ENCODE peak calls at places on chromosomes 12 and 14, in five cellular contexts. Z is neural progenitor cell, C is spleen, R is BJ, S is foreskin fibroblast. Y is an unnamed sample.

GRCh38 chr12:6265038-6265405 is 45.5 kb upstream of the PLEKHG6 start:
- DNase-seq in Z (no peak), C (no peak), R (no peak), S (no peak), Y (no peak)

GRCh38 chr14:75156901-75157300 is 19.5 kb downstream of the TMED10 start:
- DNase-seq in Z (no peak), C (no peak), R (no peak), S (no peak), Y (no peak)

GRCh38 chr12:47978598-47978873 is 15.1 kb downstream of the TMEM106C start:
- DNase-seq in Z (no peak), C (no peak), R (no peak), S (no peak), Y (no peak)

GRCh38 chr12:6688543-6688999 is 604 bp downstream of the ZNF384 start:
- DNase-seq in Z (no peak), C (peak), R (no peak), S (no peak), Y (peak)

GRCh38 chr12:92927055-92927435 is 2.0 kb downstream of the EEA1 start:
- DNase-seq in Z (peak), C (no peak), R (no peak), S (peak), Y (no peak)

GRCh38 chr14:50060871-50061663 is 55.3 kb downstream of the VCPKMT start:
- DNase-seq in Z (no peak), C (peak), R (peak), S (peak), Y (peak)

GRCh38 chr12:16027012-16027411 is 115.9 kb downstream of the DERA start:
- DNase-seq in Z (no peak), C (no peak), R (peak), S (peak), Y (no peak)

GRCh38 chr12:65182012-65182739 is 12.8 kb downstream of the LEMD3 start:
- DNase-seq in Z (no peak), C (no peak), R (no peak), S (no peak), Y (no peak)

GRCh38 chr12:5262885-5263284 is 169.0 kb upstream of the NTF3 start:
- DNase-seq in Z (no peak), C (no peak), R (no peak), S (no peak), Y (no peak)

GRCh38 chr12:128316981-128317526 is 50.1 kb downstream of the TMEM132C start:
- DNase-seq in Z (no peak), C (no peak), R (no peak), S (no peak), Y (no peak)

GRCh38 chr12:459430-460258 is at the start of gene B4GALNT3:
- DNase-seq in Z (peak), C (peak), R (no peak), S (peak), Y (peak)

DNA sequence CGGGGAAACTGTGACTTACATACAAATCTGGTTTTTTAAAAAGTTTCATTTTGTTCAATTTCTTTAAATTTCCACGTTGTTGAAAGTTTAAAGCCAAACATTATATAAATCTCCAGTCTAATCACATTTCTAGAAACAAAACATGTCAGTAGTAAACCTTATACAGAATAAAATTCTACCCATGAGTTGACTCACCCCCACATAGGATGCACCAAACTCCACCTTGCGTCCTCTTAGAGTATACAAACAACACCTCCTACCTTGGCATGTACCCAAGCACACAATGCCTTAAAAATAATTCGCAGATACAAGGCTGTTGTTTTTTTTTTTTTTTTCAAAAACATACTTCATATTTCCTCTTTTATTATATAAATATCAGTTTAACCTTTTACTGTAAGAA is 3.4 kb downstream of the FBXL14 start:
- DNase-seq in Z (peak), C (no peak), R (no peak), S (peak), Y (no peak)
- TF ChIP-seq CTCF in Z (peak), C (no peak), R (no peak), S (no peak), Y (no peak)

GRCh38 chr12:124405151-124405550 is 110.3 kb downstream of the RFLNA start:
- DNase-seq in Z (no peak), C (no peak), R (no peak), S (no peak), Y (no peak)

GRCh38 chr12:124405592-124405991 is 110.7 kb downstream of the RFLNA start:
- DNase-seq in Z (no peak), C (no peak), R (no peak), S (no peak), Y (no peak)

GRCh38 chr12:124408822-124409517 is 114.1 kb downstream of the RFLNA start:
- DNase-seq in Z (no peak), C (no peak), R (no peak), S (no peak), Y (no peak)

GRCh38 chr12:124406043-124406442 is 111.2 kb downstream of the RFLNA start:
- DNase-seq in Z (no peak), C (no peak), R (no peak), S (no peak), Y (no peak)

GRCh38 chr12:124407074-124407473 is 112.2 kb downstream of the RFLNA start:
- DNase-seq in Z (no peak), C (no peak), R (no peak), S (no peak), Y (no peak)
- TF ChIP-seq CTCF in Z (no peak), C (no peak), R (no peak), S (no peak), Y (no peak)

GRCh38 chr12:123928897-123929296 is 43.7 kb downstream of the CCDC92 start:
- DNase-seq in Z (no peak), C (no peak), R (no peak), S (no peak), Y (no peak)

GRCh38 chr12:123934016-123934620 is 38.5 kb downstream of the CCDC92 start:
- DNase-seq in Z (no peak), C (no peak), R (no peak), S (no peak), Y (no peak)

GRCh38 chr12:123933214-123933613 is 39.4 kb downstream of the CCDC92 start:
- DNase-seq in Z (no peak), C (no peak), R (no peak), S (no peak), Y (no peak)

GRCh38 chr12:123929869-123930583 is 42.6 kb downstream of the CCDC92 start:
- DNase-seq in Z (no peak), C (no peak), R (no peak), S (no peak), Y (no peak)

GRCh38 chr12:123931686-123932321 is 40.8 kb downstream of the CCDC92 start:
- DNase-seq in Z (no peak), C (no peak), R (no peak), S (no peak), Y (no peak)
- TF ChIP-seq CTCF in Z (no peak), C (no peak), R (no peak), S (no peak), Y (no peak)

GRCh38 chr12:116524964-116525379 is 34.2 kb upstream of the MAP1LC3B2 start:
- DNase-seq in Z (peak), C (no peak), R (no peak), S (peak), Y (no peak)
- TF ChIP-seq CTCF in Z (peak), C (no peak), R (no peak), S (no peak), Y (no peak)

Y was measured in endothelial cell.